ENCODE peak calls at places on chromosomes 2 and 18, in nine cellular contexts. One of them, this sample, is unnamed.
A peak's percentile ranks its signal among the peaks of the same experiment; 100 is the strongest.

GRCh38 chr2:4381049-4381448 is 677.7 kb downstream of the DCDC2C start:
- DNase-seq in cardiac muscle cell: no peak
- DNase-seq in fibroblast of lung: no peak
- DNase-seq in CD8-positive, alpha-beta T cell: no peak
- DNase-seq in GM23248: no peak
- DNase-seq in pancreas: no peak
- DNase-seq in heart right ventricle: no peak
- DNase-seq in astrocyte: no peak
- DNase-seq in adipocyte: no peak
- DNase-seq in this sample: no peak

GRCh38 chr2:44713170-44713569 is 228.3 kb upstream of the SIX3 start:
- DNase-seq in cardiac muscle cell: no peak
- DNase-seq in fibroblast of lung: no peak
- DNase-seq in CD8-positive, alpha-beta T cell: no peak
- DNase-seq in GM23248: no peak
- DNase-seq in pancreas: no peak
- DNase-seq in heart right ventricle: no peak
- DNase-seq in astrocyte: no peak
- DNase-seq in adipocyte: no peak
- DNase-seq in this sample: no peak

GRCh38 chr2:131045925-131046579 is 47.2 kb downstream of the FAM168B start:
- DNase-seq in cardiac muscle cell: no peak
- DNase-seq in fibroblast of lung: no peak
- DNase-seq in CD8-positive, alpha-beta T cell: no peak
- DNase-seq in GM23248: no peak
- DNase-seq in pancreas: no peak
- DNase-seq in heart right ventricle: no peak
- DNase-seq in astrocyte: no peak
- DNase-seq in adipocyte: no peak
- DNase-seq in this sample: no peak

GRCh38 chr2:157864857-157865450 is 11.2 kb downstream of the ACVR1 start:
- DNase-seq in cardiac muscle cell: no peak
- DNase-seq in fibroblast of lung: no peak
- DNase-seq in CD8-positive, alpha-beta T cell: no peak
- DNase-seq in GM23248: no peak
- DNase-seq in pancreas: no peak
- DNase-seq in heart right ventricle: no peak
- DNase-seq in astrocyte: no peak
- DNase-seq in adipocyte: no peak
- DNase-seq in this sample: no peak

GRCh38 chr2:239910851-239911629 is 114.1 kb downstream of the NDUFA10 start:
- DNase-seq in cardiac muscle cell: no peak
- DNase-seq in fibroblast of lung: no peak
- DNase-seq in CD8-positive, alpha-beta T cell: no peak
- DNase-seq in GM23248: peak; percentile 31
- DNase-seq in pancreas: no peak
- DNase-seq in heart right ventricle: no peak
- DNase-seq in astrocyte: no peak
- DNase-seq in adipocyte: no peak
- DNase-seq in this sample: no peak

GRCh38 chr2:42754776-42755140 is 9.2 kb downstream of the OXER1 start:
- DNase-seq in cardiac muscle cell: no peak
- DNase-seq in fibroblast of lung: no peak
- DNase-seq in CD8-positive, alpha-beta T cell: no peak
- DNase-seq in GM23248: peak; percentile 36
- DNase-seq in pancreas: no peak
- DNase-seq in heart right ventricle: no peak
- DNase-seq in astrocyte: no peak
- DNase-seq in adipocyte: no peak
- DNase-seq in this sample: no peak

GRCh38 chr2:21687589-21687988 is 563.8 kb downstream of the TDRD15 start:
- DNase-seq in cardiac muscle cell: no peak
- DNase-seq in fibroblast of lung: no peak
- DNase-seq in CD8-positive, alpha-beta T cell: no peak
- DNase-seq in GM23248: no peak
- DNase-seq in pancreas: no peak
- DNase-seq in heart right ventricle: no peak
- DNase-seq in astrocyte: no peak
- DNase-seq in adipocyte: no peak
- DNase-seq in this sample: no peak

GRCh38 chr18:45628979-45629958 is 14.0 kb downstream of the SLC14A2 start:
- DNase-seq in cardiac muscle cell: no peak
- DNase-seq in fibroblast of lung: peak; percentile 81
- DNase-seq in CD8-positive, alpha-beta T cell: no peak
- DNase-seq in GM23248: peak; percentile 82
- DNase-seq in pancreas: no peak
- DNase-seq in heart right ventricle: no peak
- DNase-seq in astrocyte: peak; percentile 71
- DNase-seq in adipocyte: no peak
- DNase-seq in this sample: peak; percentile 58

GRCh38 chr18:46319793-46320192 is 215.6 kb downstream of the HAUS1 start:
- DNase-seq in cardiac muscle cell: no peak
- DNase-seq in fibroblast of lung: peak; percentile 55
- DNase-seq in CD8-positive, alpha-beta T cell: no peak
- DNase-seq in GM23248: peak; percentile 22
- DNase-seq in pancreas: no peak
- DNase-seq in heart right ventricle: no peak
- DNase-seq in astrocyte: peak; percentile 42
- DNase-seq in adipocyte: no peak
- DNase-seq in this sample: no peak

GRCh38 chr2:113157897-113158753 is 15.6 kb upstream of the PSD4 start:
- DNase-seq in cardiac muscle cell: no peak
- DNase-seq in fibroblast of lung: peak; percentile 74
- DNase-seq in CD8-positive, alpha-beta T cell: no peak
- DNase-seq in GM23248: peak; percentile 85
- DNase-seq in pancreas: no peak
- DNase-seq in heart right ventricle: no peak
- DNase-seq in astrocyte: peak; percentile 67
- DNase-seq in adipocyte: peak; percentile 58
- DNase-seq in this sample: peak; percentile 17

GRCh38 chr18:26656401-26656943 is 108.1 kb upstream of the KCTD1 start:
- DNase-seq in cardiac muscle cell: peak; percentile 42
- DNase-seq in fibroblast of lung: no peak
- DNase-seq in CD8-positive, alpha-beta T cell: no peak
- DNase-seq in GM23248: no peak
- DNase-seq in pancreas: no peak
- DNase-seq in heart right ventricle: peak; percentile 19
- DNase-seq in astrocyte: no peak
- DNase-seq in adipocyte: no peak
- DNase-seq in this sample: no peak

GRCh38 chr2:181239400-181239799 is 217.8 kb upstream of the ITGA4 start:
- DNase-seq in cardiac muscle cell: no peak
- DNase-seq in fibroblast of lung: no peak
- DNase-seq in CD8-positive, alpha-beta T cell: no peak
- DNase-seq in GM23248: no peak
- DNase-seq in pancreas: no peak
- DNase-seq in heart right ventricle: no peak
- DNase-seq in astrocyte: no peak
- DNase-seq in adipocyte: no peak
- DNase-seq in this sample: peak; percentile 14

GRCh38 chr18:29560270-29560669 is 1383.3 kb upstream of the CDH2 start:
- DNase-seq in cardiac muscle cell: no peak
- DNase-seq in fibroblast of lung: no peak
- DNase-seq in CD8-positive, alpha-beta T cell: no peak
- DNase-seq in GM23248: no peak
- DNase-seq in pancreas: no peak
- DNase-seq in heart right ventricle: no peak
- DNase-seq in astrocyte: no peak
- DNase-seq in adipocyte: no peak
- DNase-seq in this sample: no peak

GRCh38 chr2:55159037-55159651 is 72.9 kb downstream of the CLHC1 start:
- DNase-seq in cardiac muscle cell: no peak
- DNase-seq in fibroblast of lung: no peak
- DNase-seq in CD8-positive, alpha-beta T cell: no peak
- DNase-seq in GM23248: no peak
- DNase-seq in pancreas: peak; percentile 66
- DNase-seq in heart right ventricle: peak; percentile 65
- DNase-seq in astrocyte: no peak
- DNase-seq in adipocyte: no peak
- DNase-seq in this sample: no peak

GRCh38 chr18:46051731-46052461 is 20.2 kb downstream of the PSTPIP2 start:
- DNase-seq in cardiac muscle cell: no peak
- DNase-seq in fibroblast of lung: peak; percentile 81
- DNase-seq in CD8-positive, alpha-beta T cell: no peak
- DNase-seq in GM23248: peak; percentile 70
- DNase-seq in pancreas: peak; percentile 42
- DNase-seq in heart right ventricle: no peak
- DNase-seq in astrocyte: peak; percentile 82
- DNase-seq in adipocyte: peak; percentile 92
- DNase-seq in this sample: no peak

GRCh38 chr2:141957827-141958440 is 172.9 kb downstream of the LRP1B start:
- DNase-seq in cardiac muscle cell: no peak
- DNase-seq in fibroblast of lung: peak; percentile 27
- DNase-seq in CD8-positive, alpha-beta T cell: no peak
- DNase-seq in GM23248: peak; percentile 12
- DNase-seq in pancreas: no peak
- DNase-seq in heart right ventricle: no peak
- DNase-seq in astrocyte: peak; percentile 7
- DNase-seq in adipocyte: peak; percentile 10
- DNase-seq in this sample: no peak

GRCh38 chr2:167905668-167906067 is 341.7 kb downstream of the STK39 start:
- DNase-seq in cardiac muscle cell: no peak
- DNase-seq in fibroblast of lung: no peak
- DNase-seq in CD8-positive, alpha-beta T cell: no peak
- DNase-seq in GM23248: no peak
- DNase-seq in pancreas: no peak
- DNase-seq in heart right ventricle: no peak
- DNase-seq in astrocyte: no peak
- DNase-seq in adipocyte: no peak
- DNase-seq in this sample: no peak

GRCh38 chr2:11004206-11004605 is 92.5 kb downstream of the KCNF1 start:
- DNase-seq in cardiac muscle cell: no peak
- DNase-seq in fibroblast of lung: peak; percentile 77
- DNase-seq in CD8-positive, alpha-beta T cell: no peak
- DNase-seq in GM23248: peak; percentile 18
- DNase-seq in pancreas: no peak
- DNase-seq in heart right ventricle: no peak
- DNase-seq in astrocyte: peak; percentile 68
- DNase-seq in adipocyte: peak; percentile 12
- DNase-seq in this sample: no peak

GRCh38 chr2:205484717-205485116 is 197.6 kb upstream of the NRP2 start:
- DNase-seq in cardiac muscle cell: no peak
- DNase-seq in fibroblast of lung: no peak
- DNase-seq in CD8-positive, alpha-beta T cell: no peak
- DNase-seq in GM23248: no peak
- DNase-seq in pancreas: no peak
- DNase-seq in heart right ventricle: no peak
- DNase-seq in astrocyte: no peak
- DNase-seq in adipocyte: no peak
- DNase-seq in this sample: no peak

GRCh38 chr2:203535784-203536590 is 886 bp upstream of the RAPH1 start:
- DNase-seq in cardiac muscle cell: no peak
- DNase-seq in fibroblast of lung: peak; percentile 73
- DNase-seq in CD8-positive, alpha-beta T cell: no peak
- DNase-seq in GM23248: peak; percentile 57
- DNase-seq in pancreas: no peak
- DNase-seq in heart right ventricle: no peak
- DNase-seq in astrocyte: peak; percentile 64
- DNase-seq in adipocyte: peak; percentile 68
- DNase-seq in this sample: no peak

GRCh38 chr2:204260162-204260877 is 285.0 kb upstream of the PARD3B start:
- DNase-seq in cardiac muscle cell: peak; percentile 90
- DNase-seq in fibroblast of lung: peak; percentile 65
- DNase-seq in CD8-positive, alpha-beta T cell: peak; percentile 35
- DNase-seq in GM23248: peak; percentile 84
- DNase-seq in pancreas: peak; percentile 31
- DNase-seq in heart right ventricle: peak; percentile 15
- DNase-seq in astrocyte: peak; percentile 46
- DNase-seq in adipocyte: peak; percentile 95
- DNase-seq in this sample: peak; percentile 44

GRCh38 chr2:85779641-85780315 is 26.0 kb downstream of the ATOH8 start:
- DNase-seq in cardiac muscle cell: no peak
- DNase-seq in fibroblast of lung: no peak
- DNase-seq in CD8-positive, alpha-beta T cell: no peak
- DNase-seq in GM23248: peak; percentile 40
- DNase-seq in pancreas: no peak
- DNase-seq in heart right ventricle: no peak
- DNase-seq in astrocyte: no peak
- DNase-seq in adipocyte: no peak
- DNase-seq in this sample: no peak

DNA sequence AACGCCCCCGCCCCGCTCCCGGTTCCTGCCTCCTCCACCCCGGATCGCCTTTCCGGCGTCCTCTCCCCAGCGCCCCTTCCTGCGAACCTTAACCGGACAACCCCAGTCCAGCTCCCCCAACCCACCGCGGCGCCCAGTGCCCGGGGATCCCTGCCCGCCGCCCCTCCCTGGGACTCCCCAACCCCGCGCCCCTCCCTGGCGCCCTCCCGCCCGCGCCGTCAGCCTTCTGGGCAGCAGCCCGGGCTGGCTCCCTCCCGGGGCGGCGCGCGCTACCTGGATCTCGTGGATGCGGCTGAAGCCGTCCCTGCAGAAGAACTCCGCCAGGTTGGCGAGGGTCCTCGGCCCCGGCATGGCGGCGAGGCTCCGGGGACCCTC is 396 bp downstream of the CYP27C1 start:
- DNase-seq in cardiac muscle cell: peak; percentile 68
- DNase-seq in fibroblast of lung: peak; percentile 11
- DNase-seq in CD8-positive, alpha-beta T cell: no peak
- DNase-seq in GM23248: peak; percentile 65
- DNase-seq in pancreas: no peak
- DNase-seq in heart right ventricle: no peak
- DNase-seq in astrocyte: no peak
- DNase-seq in adipocyte: peak; percentile 75
- DNase-seq in this sample: peak; percentile 20
- H3K4me3 ChIP-seq in cardiac muscle cell: peak overlapping the region; percentile 84
- H3K4me3 ChIP-seq in fibroblast of lung: peak overlapping the region; percentile 9
- H3K4me3 ChIP-seq in CD8-positive, alpha-beta T cell: no peak overlapping the region
- H3K4me3 ChIP-seq in GM23248: peak overlapping the region; percentile 77
- H3K4me3 ChIP-seq in pancreas: peak overlapping the region; percentile 43
- H3K4me3 ChIP-seq in heart right ventricle: peak overlapping the region; percentile 41
- H3K4me3 ChIP-seq in astrocyte: peak overlapping the region; percentile 68
- H3K4me3 ChIP-seq in adipocyte: peak overlapping the region; percentile 84
- H3K4me3 ChIP-seq in this sample: peak overlapping the region; percentile 40

GRCh38 chr2:95677346-95677745 is 85.5 kb downstream of the TRIM43 start:
- DNase-seq in cardiac muscle cell: no peak
- DNase-seq in fibroblast of lung: no peak
- DNase-seq in CD8-positive, alpha-beta T cell: no peak
- DNase-seq in GM23248: no peak
- DNase-seq in pancreas: no peak
- DNase-seq in heart right ventricle: no peak
- DNase-seq in astrocyte: no peak
- DNase-seq in adipocyte: no peak
- DNase-seq in this sample: no peak
- H3K9me3 ChIP-seq in cardiac muscle cell: no peaks in the 10 kb centered on the region
- H3K9me3 ChIP-seq in fibroblast of lung: no peaks in the 10 kb centered on the region
- H3K9me3 ChIP-seq in CD8-positive, alpha-beta T cell: no peaks in the 10 kb centered on the region
- H3K9me3 ChIP-seq in GM23248: no peaks in the 10 kb centered on the region
- H3K9me3 ChIP-seq in pancreas: no peaks in the 10 kb centered on the region
- H3K9me3 ChIP-seq in heart right ventricle: no peaks in the 10 kb centered on the region
- H3K9me3 ChIP-seq in astrocyte: no peaks in the 10 kb centered on the region
- H3K9me3 ChIP-seq in adipocyte: no peaks in the 10 kb centered on the region
- H3K9me3 ChIP-seq in this sample: no peaks in the 10 kb centered on the region

GRCh38 chr2:46297546-46298271 is 502 bp downstream of the EPAS1 start:
- DNase-seq in cardiac muscle cell: peak; percentile 28
- DNase-seq in fibroblast of lung: no peak
- DNase-seq in CD8-positive, alpha-beta T cell: peak; percentile 79
- DNase-seq in GM23248: peak; percentile 53
- DNase-seq in pancreas: peak; percentile 94
- DNase-seq in heart right ventricle: peak; percentile 70
- DNase-seq in astrocyte: no peak
- DNase-seq in adipocyte: peak; percentile 61
- DNase-seq in this sample: peak; percentile 59
- H3K27me3 ChIP-seq in cardiac muscle cell: peaks cover 74% of the 10 kb centered on the region
- H3K27me3 ChIP-seq in fibroblast of lung: no peaks in the 10 kb centered on the region
- H3K27me3 ChIP-seq in CD8-positive, alpha-beta T cell: peaks cover 26% of the 10 kb centered on the region
- H3K27me3 ChIP-seq in GM23248: no peaks in the 10 kb centered on the region
- H3K27me3 ChIP-seq in pancreas: no peaks in the 10 kb centered on the region
- H3K27me3 ChIP-seq in heart right ventricle: no peaks in the 10 kb centered on the region
- H3K27me3 ChIP-seq in astrocyte: peaks cover 61% of the 10 kb centered on the region
- H3K27me3 ChIP-seq in adipocyte: no peaks in the 10 kb centered on the region
- H3K27me3 ChIP-seq in this sample: no peaks in the 10 kb centered on the region

GRCh38 chr2:99609851-99610381 is 120.1 kb upstream of the REV1 start:
- DNase-seq in cardiac muscle cell: no peak
- DNase-seq in fibroblast of lung: no peak
- DNase-seq in CD8-positive, alpha-beta T cell: no peak
- DNase-seq in GM23248: no peak
- DNase-seq in pancreas: no peak
- DNase-seq in heart right ventricle: no peak
- DNase-seq in astrocyte: no peak
- DNase-seq in adipocyte: no peak
- DNase-seq in this sample: no peak
- H3K4me3 ChIP-seq in cardiac muscle cell: no peak overlapping the region
- H3K4me3 ChIP-seq in fibroblast of lung: no peak overlapping the region
- H3K4me3 ChIP-seq in CD8-positive, alpha-beta T cell: no peak overlapping the region
- H3K4me3 ChIP-seq in GM23248: no peak overlapping the region
- H3K4me3 ChIP-seq in pancreas: no peak overlapping the region
- H3K4me3 ChIP-seq in heart right ventricle: no peak overlapping the region
- H3K4me3 ChIP-seq in astrocyte: no peak overlapping the region
- H3K4me3 ChIP-seq in adipocyte: no peak overlapping the region
- H3K4me3 ChIP-seq in this sample: no peak overlapping the region